ENCODE peak calls at places on chromosomes 11 and 22, in five cellular contexts. I is mammary epithelial cell, W is substantia nigra, A is right lobe of liver, Y is H9. X is an unnamed sample.

GRCh38 chr22:23065495-23066122 is 4.7 kb upstream of the GNAZ start:
- DNase-seq in W (no peak), Y (peak; percentile 24), I (no peak), A (no peak), X (no peak)

GRCh38 chr22:25666308-25666707 is 75.7 kb upstream of the MYO18B start:
- DNase-seq in I (no peak), W (no peak), A (peak; percentile 67), Y (peak; percentile 38), X (peak; percentile 78)

GRCh38 chr11:112963368-112963955 is 2.2 kb downstream of the NCAM1 start:
- DNase-seq in I (no peak), Y (no peak), W (peak; percentile 54), A (no peak), X (peak; percentile 57)

GRCh38 chr22:30325724-30326703 is 727 bp downstream of the TBC1D10A start:
- DNase-seq in A (peak; percentile 66), W (no peak), I (no peak), Y (peak; percentile 37), X (peak; percentile 74)

GRCh38 chr22:31872209-31872608 is 72.1 kb upstream of the YWHAH start:
- DNase-seq in W (no peak), A (no peak), I (no peak), Y (peak; percentile 38), X (no peak)

GRCh38 chr11:561148-562003 is 606 bp downstream of the RASSF7 start:
- DNase-seq in W (no peak), A (peak; percentile 85), I (peak; percentile 68), Y (no peak), X (peak; percentile 22)

GRCh38 chr11:110878513-110878912 is 166.3 kb upstream of the ARHGAP20 start:
- DNase-seq in A (no peak), I (no peak), W (no peak), Y (no peak), X (no peak)

GRCh38 chr22:26767351-26767970 is 110.1 kb downstream of the MIAT start:
- DNase-seq in Y (no peak), W (no peak), A (no peak), I (no peak), X (no peak)

GRCh38 chr22:42294034-42294985 is 23.9 kb upstream of the TCF20 start:
- DNase-seq in W (no peak), I (peak; percentile 42), A (no peak), Y (peak; percentile 91), X (peak; percentile 50)

GRCh38 chr22:40116496-40117200 is 61.1 kb upstream of the TNRC6B start:
- DNase-seq in A (no peak), I (no peak), W (no peak), Y (no peak), X (no peak)

GRCh38 chr11:130022799-130023198 is 20.2 kb upstream of the PRDM10 start:
- DNase-seq in I (no peak), A (no peak), W (no peak), Y (no peak), X (no peak)

GRCh38 chr11:821513-822371 is 3.0 kb downstream of the PNPLA2 start:
- DNase-seq in A (no peak), Y (no peak), I (no peak), W (peak; percentile 27), X (peak; percentile 76)

GRCh38 chr11:34299962-34300350 is 57.9 kb downstream of the ABTB2 start:
- DNase-seq in W (no peak), Y (no peak), I (no peak), A (no peak), X (no peak)
- H3K27ac ChIP-seq in W (no peak overlapping the region), Y (no peak overlapping the region), I (no peak overlapping the region), A (no peak overlapping the region), X (no peak overlapping the region)

GRCh38 chr11:19220903-19221682 is 19.3 kb upstream of the CSRP3 start:
- DNase-seq in I (no peak), Y (no peak), A (no peak), W (peak; percentile 15), X (no peak)

GRCh38 chr11:19216709-19217374 is 15.1 kb upstream of the CSRP3 start:
- DNase-seq in A (no peak), I (peak; percentile 71), Y (no peak), W (no peak), X (no peak)

GRCh38 chr11:19216021-19216420 is 14.2 kb upstream of the CSRP3 start:
- DNase-seq in W (no peak), A (no peak), Y (no peak), I (no peak), X (no peak)

GRCh38 chr11:19218216-19218615 is 16.4 kb upstream of the CSRP3 start:
- DNase-seq in W (peak; percentile 38), Y (no peak), I (no peak), A (no peak), X (no peak)

GRCh38 chr11:19218801-19219460 is 17.1 kb upstream of the CSRP3 start:
- DNase-seq in Y (no peak), W (peak; percentile 19), A (no peak), I (no peak), X (peak; percentile 59)
- H3K27ac ChIP-seq in Y (no peak overlapping the region), W (no peak overlapping the region), A (no peak overlapping the region), I (no peak overlapping the region), X (peak overlapping the region; percentile 49)

DNA sequence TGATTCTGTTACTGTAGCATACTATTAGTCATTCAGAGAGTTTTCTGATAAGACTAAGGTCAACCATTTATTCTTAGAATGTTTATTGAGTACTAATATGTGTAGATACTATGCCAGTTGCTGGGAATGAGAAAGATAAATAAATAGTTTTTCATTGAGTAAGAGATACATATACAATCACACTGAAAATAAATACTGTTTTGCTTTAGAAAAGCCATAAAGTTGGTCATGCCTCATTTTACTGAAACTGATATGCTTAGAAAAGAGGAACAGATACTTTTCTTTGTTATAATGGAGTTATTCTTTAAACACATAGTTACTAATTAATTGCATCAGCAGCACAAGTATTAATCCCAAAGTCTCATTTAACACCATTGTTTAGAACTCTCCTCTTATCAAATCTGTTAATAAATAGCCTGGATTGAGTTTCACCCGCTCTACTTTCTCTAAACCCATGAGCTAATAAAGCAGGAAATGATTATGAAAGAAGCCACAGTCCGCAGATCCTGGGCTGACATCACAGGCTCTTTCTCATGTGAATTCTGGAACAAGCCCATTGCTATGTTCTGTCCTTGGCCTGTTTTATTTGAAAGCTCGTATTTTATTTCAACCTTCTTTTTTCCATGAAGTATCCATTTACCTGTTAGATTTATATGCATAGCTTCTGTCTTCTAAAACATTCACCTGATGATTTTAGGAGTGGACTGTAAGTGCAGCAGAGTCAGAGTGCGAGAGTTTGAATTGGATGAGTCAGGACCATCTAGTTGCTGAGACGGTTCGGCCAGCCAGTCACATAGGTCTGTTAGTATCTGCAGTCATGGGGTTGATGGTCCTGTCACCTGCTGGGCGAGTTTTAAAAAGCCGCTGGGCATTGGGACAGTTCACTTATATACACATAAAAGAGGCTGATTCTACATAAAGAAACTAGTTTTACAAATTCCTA is 35.5 kb downstream of the PIWIL4 start:
- DNase-seq in I (peak; percentile 68), A (no peak), W (peak; percentile 60), Y (no peak), X (no peak)
- H3K27ac ChIP-seq in I (no peak overlapping the region), A (peak overlapping the region; percentile 63), W (no peak overlapping the region), Y (no peak overlapping the region), X (no peak overlapping the region)

DNA sequence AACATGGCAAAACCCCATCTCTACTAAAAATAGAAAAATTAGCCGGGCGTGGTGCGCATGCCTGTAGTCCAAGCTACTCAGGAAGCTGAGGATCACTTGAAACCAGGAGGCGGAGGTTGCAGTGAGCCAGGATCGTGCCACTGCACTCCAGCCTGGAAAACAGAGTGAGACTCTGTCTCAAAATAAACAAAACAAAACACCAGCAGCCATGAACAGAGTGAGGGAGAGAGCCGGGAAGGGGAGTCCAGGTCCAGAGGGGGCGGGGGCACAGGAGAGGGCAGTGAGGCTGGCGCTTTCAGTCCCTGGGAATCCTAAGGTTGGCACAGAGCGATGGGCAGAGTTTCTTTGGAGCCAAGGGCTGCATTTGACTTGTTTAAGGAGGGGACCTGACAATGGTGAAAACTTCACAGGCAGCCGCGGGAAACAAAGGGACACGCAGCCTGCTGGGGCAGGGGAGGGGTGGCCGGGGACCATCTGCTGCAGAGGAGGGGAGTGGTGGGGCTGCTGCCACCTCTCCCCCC is 2.5 kb downstream of the MFNG start:
- DNase-seq in I (no peak), A (no peak), Y (no peak), W (peak; percentile 9), X (no peak)
- H3K27ac ChIP-seq in I (no peak overlapping the region), A (peak overlapping the region; percentile 66), Y (no peak overlapping the region), W (peak overlapping the region; percentile 53), X (no peak overlapping the region)

DNA sequence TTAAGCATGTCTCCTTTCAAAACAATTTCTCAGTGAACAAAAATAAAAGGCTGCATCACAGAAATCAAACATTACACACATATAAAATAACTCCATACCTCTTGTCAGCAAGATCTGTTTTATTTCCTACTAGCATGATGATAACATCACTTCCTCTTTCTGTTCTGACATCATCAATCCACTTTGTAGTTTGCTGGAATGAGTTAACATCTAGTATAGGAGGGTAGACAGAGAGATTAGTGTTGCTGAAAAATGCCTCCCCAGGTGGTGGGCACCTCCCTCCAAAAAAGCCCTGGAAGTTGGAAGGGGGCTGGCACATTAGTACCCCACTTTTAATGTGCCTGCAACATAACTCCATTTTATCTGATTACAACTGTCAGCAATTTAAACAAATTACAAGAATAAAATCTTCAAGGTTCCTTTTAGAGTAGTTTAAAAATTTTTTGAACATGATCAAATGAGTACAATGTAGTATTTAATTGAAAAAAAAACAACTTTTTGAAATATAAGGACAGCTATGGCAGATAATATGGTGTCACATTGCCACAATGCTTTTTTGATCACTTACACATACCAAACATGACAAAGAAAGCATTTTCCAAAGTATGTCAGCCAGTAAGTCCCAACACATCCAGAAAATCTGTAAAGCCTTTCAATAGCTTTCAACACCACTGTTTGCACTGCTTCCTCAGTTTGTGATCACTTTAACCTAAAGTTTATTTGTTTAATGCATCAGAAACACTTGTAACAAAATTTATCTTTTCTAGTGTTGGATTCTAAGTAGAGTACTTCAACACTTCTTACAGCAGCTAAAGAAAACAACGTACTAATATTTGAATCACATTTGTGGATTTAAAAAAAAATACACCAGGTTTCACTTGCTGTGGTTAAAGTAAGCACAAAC is 44.5 kb downstream of the RAB6A start:
- DNase-seq in A (no peak), I (no peak), W (no peak), Y (no peak), X (no peak)
- H3K27ac ChIP-seq in A (no peak overlapping the region), I (no peak overlapping the region), W (peak overlapping the region; percentile 43), Y (no peak overlapping the region), X (no peak overlapping the region)